ENCODE peak calls at places on chromosome 21, in four cellular contexts. B is GM12878, C is K562, K is HepG2. L is an unnamed sample.

GRCh38 chr21:41631564-41632461 is 123.9 kb upstream of the TMPRSS2 start:
- DNase-seq in B (no peak), C (no peak), K (no peak), L (no peak)

GRCh38 chr21:36347962-36348328 is 27.9 kb downstream of the MORC3 start:
- DNase-seq in B (no peak), C (no peak), K (no peak), L (no peak)

GRCh38 chr21:31802331-31802730 is 70.4 kb upstream of the SCAF4 start:
- DNase-seq in B (no peak), C (no peak), K (no peak), L (no peak)

GRCh38 chr21:46295996-46296752 is 10.0 kb downstream of the YBEY start:
- DNase-seq in B (no peak), C (peak), K (peak), L (no peak)

GRCh38 chr21:44742418-44743153 is 31.2 kb upstream of the TSPEAR start:
- DNase-seq in B (no peak), C (no peak), K (peak), L (no peak)

GRCh38 chr21:44295646-44296045 is 4.2 kb upstream of the PFKL start:
- DNase-seq in B (no peak), C (no peak), K (no peak), L (no peak)

GRCh38 chr21:46057111-46057709 is 40.7 kb upstream of the COL6A2 start:
- DNase-seq in B (no peak), C (no peak), K (no peak), L (no peak)

GRCh38 chr21:38712076-38712475 is 93.7 kb upstream of the ETS2 start:
- DNase-seq in B (no peak), C (no peak), K (peak), L (peak)

GRCh38 chr21:40606341-40606740 is 240.6 kb downstream of the DSCAM start:
- DNase-seq in B (no peak), C (no peak), K (no peak), L (no peak)

GRCh38 chr21:15687208-15687607 is 42.6 kb upstream of the USP25 start:
- DNase-seq in B (no peak), C (no peak), K (no peak), L (no peak)

GRCh38 chr21:44365251-44365966 is 12.0 kb downstream of the TRPM2 start:
- DNase-seq in B (no peak), C (no peak), K (no peak), L (no peak)

GRCh38 chr21:14259669-14260458 is 43.9 kb downstream of the RBM11 start:
- DNase-seq in B (no peak), C (peak), K (peak), L (no peak)

GRCh38 chr21:14071902-14072734 is 138.6 kb downstream of the LIPI start:
- DNase-seq in B (no peak), C (no peak), K (no peak), L (no peak)

GRCh38 chr21:40052276-40052675 is 185.0 kb downstream of the PCP4 start:
- DNase-seq in B (no peak), C (no peak), K (no peak), L (no peak)

GRCh38 chr21:17391811-17392340 is 121.0 kb upstream of the CXADR start:
- DNase-seq in B (no peak), C (no peak), K (no peak), L (no peak)

GRCh38 chr21:42305707-42306147 is 9.5 kb downstream of the TFF3 start:
- DNase-seq in B (no peak), C (no peak), K (no peak), L (no peak)

GRCh38 chr21:42486551-42486950 is 9.5 kb downstream of the RSPH1 start:
- DNase-seq in B (no peak), C (no peak), K (no peak), L (no peak)

GRCh38 chr21:14900058-14900457 is 164.7 kb downstream of the NRIP1 start:
- DNase-seq in B (no peak), C (no peak), K (no peak), L (no peak)

GRCh38 chr21:36204980-36205379 is 48.4 kb downstream of the DOP1B start:
- DNase-seq in B (no peak), C (no peak), K (no peak), L (no peak)

GRCh38 chr21:17679002-17679600 is 66.4 kb upstream of the BTG3 start:
- DNase-seq in B (peak), C (peak), K (peak), L (no peak)

GRCh38 chr21:45736705-45737484 is 93.4 kb downstream of the PCBP3 start:
- DNase-seq in B (no peak), C (no peak), K (no peak), L (no peak)

GRCh38 chr21:43916691-43917514 is 51.9 kb downstream of the AGPAT3 start:
- DNase-seq in B (peak), C (peak), K (no peak), L (no peak)

GRCh38 chr21:42315296-42315891 is at the start of gene TFF3:
- DNase-seq in B (no peak), C (no peak), K (peak), L (no peak)

GRCh38 chr21:32412998-32413504 is 545 bp downstream of the EVA1C start:
- DNase-seq in B (no peak), C (no peak), K (no peak), L (peak)

GRCh38 chr21:39502631-39503030 is 50.9 kb downstream of the SH3BGR start:
- DNase-seq in B (no peak), C (no peak), K (no peak), L (no peak)

GRCh38 chr21:43603641-43604504 is 55.4 kb downstream of the HSF2BP start:
- DNase-seq in B (no peak), C (no peak), K (peak), L (no peak)

GRCh38 chr21:17428484-17428869 is 84.4 kb upstream of the CXADR start:
- DNase-seq in B (peak), C (no peak), K (no peak), L (no peak)

GRCh38 chr21:41138711-41139110 is 29.2 kb upstream of the BACE2 start:
- DNase-seq in B (no peak), C (no peak), K (no peak), L (no peak)

GRCh38 chr21:44454747-44455523 is at the start of gene LRRC3:
- DNase-seq in B (peak), C (peak), K (peak), L (peak)

GRCh38 chr21:43373387-43374227 is 53.3 kb downstream of the SIK1 start:
- DNase-seq in B (no peak), C (no peak), K (no peak), L (no peak)

GRCh38 chr21:9767592-9768375 is 753.6 kb upstream of the TPTE start:
- DNase-seq in B (no peak), C (peak), K (no peak), L (no peak)

GRCh38 chr21:31316072-31316471 is 28.0 kb downstream of the TIAM1 start:
- DNase-seq in B (no peak), C (no peak), K (no peak), L (no peak)

DNA sequence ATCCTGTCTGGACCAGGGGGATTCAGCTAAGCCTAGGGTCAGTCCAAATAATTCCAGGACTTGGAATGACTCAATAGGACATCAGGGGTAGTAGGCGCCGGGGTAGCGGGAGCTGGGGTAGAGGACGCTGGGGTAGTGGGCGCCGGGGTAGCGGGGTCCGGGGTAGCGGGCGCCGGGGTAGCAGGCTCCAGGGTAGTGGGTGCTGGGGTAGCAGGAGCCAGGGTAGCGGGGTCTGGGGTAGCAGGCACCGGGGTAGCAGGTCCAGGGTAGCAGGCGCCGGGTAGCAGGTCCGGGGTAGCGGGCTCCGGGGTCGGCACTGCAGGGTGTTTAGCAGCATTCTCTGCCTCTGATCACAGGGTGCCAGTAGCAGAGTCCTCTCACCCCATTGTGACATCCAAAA is 248.9 kb downstream of the KCNJ6 start:
- DNase-seq in B (no peak), C (no peak), K (no peak), L (no peak)
- TF ChIP-seq CBFB in B (no peak), C (no peak), K (no peak), L (no peak)

DNA sequence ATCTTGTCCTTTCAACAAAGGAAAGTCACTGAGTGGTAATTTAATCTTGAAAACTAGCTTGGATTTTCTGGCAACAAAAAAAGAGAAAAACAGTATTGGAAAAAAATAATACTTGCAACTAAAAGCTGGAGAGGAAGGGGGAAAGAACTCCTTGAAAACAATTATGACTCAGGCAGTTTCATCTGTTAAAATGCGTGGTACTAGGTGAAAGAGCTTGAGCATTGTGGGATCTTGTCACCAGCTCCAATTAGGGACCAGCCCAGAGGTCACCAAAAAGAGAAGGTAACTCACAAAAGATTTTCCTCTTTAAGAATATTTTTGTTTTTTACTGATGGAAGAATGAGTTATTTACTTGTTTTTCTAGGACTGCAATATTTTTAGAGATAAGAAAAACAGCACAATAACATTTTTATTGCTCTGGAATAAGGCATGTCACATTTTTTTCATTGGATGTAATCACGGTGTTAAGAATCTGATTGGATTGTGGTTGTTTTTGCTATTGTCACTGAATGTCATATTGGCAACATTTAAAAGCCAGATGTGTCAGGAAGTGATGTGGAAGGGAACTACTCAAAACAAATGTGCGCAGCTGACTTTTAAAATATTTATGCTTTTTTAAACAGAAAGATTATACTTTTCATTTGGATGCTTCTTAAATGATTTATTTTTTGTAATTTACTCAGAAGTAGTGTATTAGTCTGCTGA is 78.5 kb upstream of the ADAMTS5 start:
- DNase-seq in B (no peak), C (no peak), K (no peak), L (no peak)
- TF ChIP-seq CREM in B (no peak), C (no peak), K (no peak), L (no peak)

GRCh38 chr21:34705032-34705431 is 36.2 kb downstream of the CLIC6 start:
- DNase-seq in B (no peak), C (no peak), K (no peak), L (no peak)
- TF ChIP-seq CBFB in B (no peak), C (no peak), K (no peak), L (no peak)

DNA sequence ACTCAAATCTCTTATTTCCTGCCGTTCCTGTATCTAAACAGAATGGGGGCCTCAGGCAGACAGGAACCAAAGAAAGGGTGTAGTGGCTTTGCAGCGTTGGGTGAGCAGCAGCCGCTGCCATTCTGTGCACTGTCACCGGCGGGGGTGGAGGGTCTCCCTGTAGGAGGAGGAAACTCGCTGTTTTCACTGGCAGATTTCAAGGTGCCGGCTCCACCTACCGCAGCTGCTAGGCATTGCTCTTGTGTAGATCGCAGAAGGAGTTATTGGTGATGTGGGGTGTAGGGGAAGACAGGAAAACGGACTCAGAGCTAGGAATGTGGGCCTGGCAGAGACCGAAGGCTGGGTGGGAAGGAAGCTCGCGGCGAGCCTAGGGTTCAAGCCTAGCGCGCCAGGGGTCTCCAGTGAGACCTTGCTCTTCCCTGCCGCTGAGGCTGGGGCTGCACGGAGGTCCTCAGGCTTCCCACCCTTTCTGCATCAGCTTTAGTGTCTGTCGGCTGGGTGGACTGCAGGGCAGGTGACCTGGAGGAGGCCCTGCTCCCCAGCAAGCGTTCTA is 20.8 kb downstream of the ATP5PO start:
- DNase-seq in B (no peak), C (peak), K (peak), L (peak)
- TF ChIP-seq CREM in B (no peak), C (peak), K (no peak), L (no peak)

DNA sequence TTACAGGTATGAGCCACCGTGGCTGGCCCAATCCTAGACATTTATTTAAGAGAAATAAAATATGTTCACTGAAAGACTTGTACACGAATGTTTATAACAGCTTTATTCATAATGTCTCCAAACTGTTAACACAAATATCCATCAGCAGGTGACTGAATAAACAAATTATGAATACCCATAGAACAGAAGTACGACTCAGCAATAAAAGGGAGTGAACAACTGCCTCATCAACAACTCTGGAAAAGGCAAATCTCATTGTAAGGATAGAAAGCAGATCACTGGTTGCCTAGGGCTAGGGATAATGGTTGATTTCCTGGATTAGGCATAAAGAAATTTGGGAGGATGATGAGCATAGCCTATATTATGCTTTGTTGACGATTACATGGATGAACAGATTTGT is 41.7 kb downstream of the GABPA start:
- DNase-seq in B (no peak), C (no peak), K (no peak), L (no peak)
- TF ChIP-seq CBFB in B (no peak), C (no peak), K (no peak), L (no peak)

DNA sequence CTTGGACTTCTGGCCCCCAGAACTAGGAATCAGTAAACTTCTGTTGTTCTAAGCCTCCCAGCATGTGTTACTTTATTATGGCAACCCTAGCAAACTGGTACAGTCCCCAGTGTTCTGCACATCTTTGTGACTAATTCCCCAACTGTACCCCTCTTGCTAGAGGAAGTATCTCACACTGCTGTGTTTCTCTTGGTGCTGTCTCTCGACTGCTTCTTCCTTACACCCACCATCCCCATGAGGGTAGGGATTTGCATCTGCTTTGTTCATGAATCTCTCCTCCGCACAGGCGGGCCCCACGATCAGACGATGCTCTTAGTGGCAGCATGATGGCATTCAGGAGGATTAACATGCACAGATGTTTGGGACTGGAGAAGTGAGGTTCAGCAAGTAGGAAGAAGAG is 46.7 kb downstream of the CLIC6 start:
- DNase-seq in B (no peak), C (no peak), K (no peak), L (no peak)
- TF ChIP-seq CREM in B (no peak), C (no peak), K (no peak), L (no peak)